ENCODE peak calls at places on chromosomes 7 and 10, in five cellular contexts. A, P, T, H and F are unnamed samples.

GRCh38 chr7:47103498-47104205 is 478.3 kb downstream of the TNS3 start:
- DNase-seq in P (no peak), T (no peak), H (no peak), A (no peak), F (no peak)

GRCh38 chr10:43857206-43857952 is 208.7 kb upstream of the ZNF32 start:
- DNase-seq in H (no peak), T (no peak), P (no peak), A (no peak), F (no peak)

GRCh38 chr10:32028710-32029109 is 27.5 kb downstream of the KIF5B start:
- DNase-seq in T (no peak), A (no peak), H (no peak), P (no peak), F (no peak)

GRCh38 chr7:112067609-112068540 is 138.3 kb downstream of the DOCK4 start:
- DNase-seq in P (no peak), H (no peak), A (no peak), T (no peak), F (no peak)

GRCh38 chr7:100126239-100126930 is 382 bp upstream of the MBLAC1 start:
- DNase-seq in T (no peak), H (no peak), A (no peak), P (no peak), F (no peak)

GRCh38 chr10:116774728-116775151 is 32.4 kb upstream of the HSPA12A start:
- DNase-seq in H (no peak), P (no peak), A (no peak), T (no peak), F (no peak)

GRCh38 chr7:141641876-141642275 is 60.1 kb downstream of the DENND11 start:
- DNase-seq in T (no peak), P (no peak), A (no peak), H (no peak), F (no peak)

GRCh38 chr7:132125096-132125495 is 451.2 kb downstream of the PLXNA4 start:
- DNase-seq in H (no peak), A (no peak), T (no peak), P (no peak), F (no peak)

GRCh38 chr10:120946497-120946896 is 95.3 kb downstream of the WDR11 start:
- DNase-seq in H (no peak), T (no peak), P (no peak), A (no peak), F (no peak)

GRCh38 chr7:127995866-127996215 is 35.4 kb downstream of the LRRC4 start:
- DNase-seq in P (no peak), A (no peak), H (no peak), T (no peak), F (no peak)

GRCh38 chr10:30093303-30093967 is 34.0 kb upstream of the JCAD start:
- DNase-seq in T (no peak), A (no peak), H (no peak), P (no peak), F (no peak)

GRCh38 chr7:36602975-36603887 is 121.1 kb downstream of the AOAH start:
- DNase-seq in A (no peak), P (no peak), T (no peak), H (no peak), F (no peak)

GRCh38 chr7:5414876-5415275 is 8.8 kb downstream of the TNRC18 start:
- DNase-seq in A (no peak), P (no peak), T (no peak), H (no peak), F (no peak)

GRCh38 chr7:124482229-124482628 is 283.4 kb downstream of the GPR37 start:
- DNase-seq in T (no peak), A (no peak), H (no peak), P (no peak), F (no peak)

GRCh38 chr10:110643670-110644597 is at the start of gene RBM20:
- DNase-seq in P (no peak), H (no peak), A (no peak), T (peak; percentile 89), F (no peak)

GRCh38 chr7:28732037-28732869 is 225.9 kb downstream of the TRIL start:
- DNase-seq in P (no peak), A (no peak), H (peak; percentile 52), T (no peak), F (no peak)

GRCh38 chr10:90912854-90913479 is 7.9 kb downstream of the ANKRD1 start:
- DNase-seq in T (no peak), P (no peak), A (no peak), H (no peak), F (no peak)

GRCh38 chr7:43018446-43018845 is 86.3 kb downstream of the MRPL32 start:
- DNase-seq in A (no peak), P (no peak), H (no peak), T (no peak), F (no peak)

GRCh38 chr7:78863248-78863647 is 590.2 kb downstream of the MAGI2 start:
- DNase-seq in H (no peak), P (no peak), T (no peak), A (no peak), F (no peak)

GRCh38 chr7:122006687-122007086 is 133.7 kb downstream of the PTPRZ1 start:
- DNase-seq in A (no peak), T (no peak), P (no peak), H (no peak), F (no peak)

GRCh38 chr10:68600041-68600778 is 40.1 kb downstream of the TET1 start:
- DNase-seq in T (peak; percentile 55), A (peak; percentile 28), P (peak; percentile 12), H (peak; percentile 48), F (peak; percentile 18)